ENCODE peak calls at places on chromosomes 1 and 21, in seven cellular contexts. One of them, this sample, is unnamed.

GRCh38 chr1:162716123-162716522 is 74.4 kb upstream of the HSD17B7 start:
- DNase-seq in HFFc6: no peak
- DNase-seq in stimulated activated CD4-positive, alpha-beta T cell treated with anti-CD3 and anti-CD28 coated beads, TNF-alpha, amount 100 ng/mL, for 4 hours: no peak
- DNase-seq in posterior cingulate gyrus: no peak
- DNase-seq in effector CD4-positive, alpha-beta T cell: no peak
- DNase-seq in cardiac muscle cell: no peak
- DNase-seq in activated CD8-positive, alpha-beta memory T cell treated with anti-CD3 and anti-CD28 coated beads for 48 hours: no peak
- DNase-seq in this sample: no peak

GRCh38 chr1:234924450-234925355 is 203.9 kb downstream of the TOMM20 start:
- DNase-seq in cardiac muscle cell: no peak
- DNase-seq in posterior cingulate gyrus: no peak
- DNase-seq in HFFc6: no peak
- DNase-seq in stimulated activated CD4-positive, alpha-beta T cell treated with anti-CD3 and anti-CD28 coated beads, TNF-alpha, amount 100 ng/mL, for 4 hours: no peak
- DNase-seq in effector CD4-positive, alpha-beta T cell: no peak
- DNase-seq in activated CD8-positive, alpha-beta memory T cell treated with anti-CD3 and anti-CD28 coated beads for 48 hours: no peak
- DNase-seq in this sample: no peak

GRCh38 chr1:1626207-1627141 is 5.5 kb upstream of the MMP23B start:
- DNase-seq in effector CD4-positive, alpha-beta T cell: no peak
- DNase-seq in activated CD8-positive, alpha-beta memory T cell treated with anti-CD3 and anti-CD28 coated beads for 48 hours: no peak
- DNase-seq in posterior cingulate gyrus: no peak
- DNase-seq in cardiac muscle cell: no peak
- DNase-seq in HFFc6: no peak
- DNase-seq in stimulated activated CD4-positive, alpha-beta T cell treated with anti-CD3 and anti-CD28 coated beads, TNF-alpha, amount 100 ng/mL, for 4 hours: no peak
- DNase-seq in this sample: no peak

GRCh38 chr1:223670458-223671159 is 5.1 kb upstream of the CAPN8 start:
- DNase-seq in cardiac muscle cell: peak; percentile 56
- DNase-seq in posterior cingulate gyrus: no peak
- DNase-seq in HFFc6: peak; percentile 45
- DNase-seq in stimulated activated CD4-positive, alpha-beta T cell treated with anti-CD3 and anti-CD28 coated beads, TNF-alpha, amount 100 ng/mL, for 4 hours: no peak
- DNase-seq in activated CD8-positive, alpha-beta memory T cell treated with anti-CD3 and anti-CD28 coated beads for 48 hours: no peak
- DNase-seq in effector CD4-positive, alpha-beta T cell: no peak
- DNase-seq in this sample: peak; percentile 44

GRCh38 chr1:24009406-24009805 is 29.3 kb upstream of the SRSF10 start:
- DNase-seq in stimulated activated CD4-positive, alpha-beta T cell treated with anti-CD3 and anti-CD28 coated beads, TNF-alpha, amount 100 ng/mL, for 4 hours: no peak
- DNase-seq in activated CD8-positive, alpha-beta memory T cell treated with anti-CD3 and anti-CD28 coated beads for 48 hours: no peak
- DNase-seq in HFFc6: peak; percentile 7
- DNase-seq in effector CD4-positive, alpha-beta T cell: no peak
- DNase-seq in posterior cingulate gyrus: no peak
- DNase-seq in cardiac muscle cell: no peak
- DNase-seq in this sample: peak; percentile 37

GRCh38 chr21:19461481-19462205 is 1058.1 kb upstream of the TMPRSS15 start:
- DNase-seq in posterior cingulate gyrus: no peak
- DNase-seq in stimulated activated CD4-positive, alpha-beta T cell treated with anti-CD3 and anti-CD28 coated beads, TNF-alpha, amount 100 ng/mL, for 4 hours: no peak
- DNase-seq in effector CD4-positive, alpha-beta T cell: no peak
- DNase-seq in HFFc6: no peak
- DNase-seq in cardiac muscle cell: no peak
- DNase-seq in activated CD8-positive, alpha-beta memory T cell treated with anti-CD3 and anti-CD28 coated beads for 48 hours: no peak
- DNase-seq in this sample: no peak

GRCh38 chr1:30695481-30695880 is 27.9 kb downstream of the MATN1 start:
- DNase-seq in cardiac muscle cell: peak; percentile 12
- DNase-seq in activated CD8-positive, alpha-beta memory T cell treated with anti-CD3 and anti-CD28 coated beads for 48 hours: no peak
- DNase-seq in effector CD4-positive, alpha-beta T cell: no peak
- DNase-seq in HFFc6: no peak
- DNase-seq in posterior cingulate gyrus: no peak
- DNase-seq in stimulated activated CD4-positive, alpha-beta T cell treated with anti-CD3 and anti-CD28 coated beads, TNF-alpha, amount 100 ng/mL, for 4 hours: no peak
- DNase-seq in this sample: peak; percentile 46

GRCh38 chr21:37257967-37258877 is 8.9 kb downstream of the VPS26C start:
- DNase-seq in posterior cingulate gyrus: peak; percentile 56
- DNase-seq in stimulated activated CD4-positive, alpha-beta T cell treated with anti-CD3 and anti-CD28 coated beads, TNF-alpha, amount 100 ng/mL, for 4 hours: peak; percentile 58
- DNase-seq in cardiac muscle cell: peak; percentile 66
- DNase-seq in activated CD8-positive, alpha-beta memory T cell treated with anti-CD3 and anti-CD28 coated beads for 48 hours: peak; percentile 66
- DNase-seq in HFFc6: peak; percentile 56
- DNase-seq in effector CD4-positive, alpha-beta T cell: peak; percentile 69
- DNase-seq in this sample: peak; percentile 59

GRCh38 chr1:207849016-207849415 is 61.9 kb downstream of the CD34 start:
- DNase-seq in cardiac muscle cell: no peak
- DNase-seq in posterior cingulate gyrus: no peak
- DNase-seq in stimulated activated CD4-positive, alpha-beta T cell treated with anti-CD3 and anti-CD28 coated beads, TNF-alpha, amount 100 ng/mL, for 4 hours: no peak
- DNase-seq in effector CD4-positive, alpha-beta T cell: no peak
- DNase-seq in activated CD8-positive, alpha-beta memory T cell treated with anti-CD3 and anti-CD28 coated beads for 48 hours: no peak
- DNase-seq in HFFc6: no peak
- DNase-seq in this sample: no peak

This sample was measured in GM03348.